ENCODE peak calls at places on chromosomes 3 and 15, in four cellular contexts. One of them, this sample, is unnamed.

GRCh38 chr3:105527538-105527937 is 160.8 kb downstream of the ALCAM start:
- ATAC-seq in Panc1: no peak
- ATAC-seq in HepG2: peak
- ATAC-seq in GM23338: no peak
- ATAC-seq in this sample: no peak

GRCh38 chr15:49314729-49315128 is 108.3 kb upstream of the FGF7 start:
- ATAC-seq in GM23338: no peak
- ATAC-seq in HepG2: no peak
- ATAC-seq in Panc1: no peak
- ATAC-seq in this sample: no peak

GRCh38 chr15:62066663-62067447 is at the start of gene C2CD4A:
- ATAC-seq in HepG2: peak
- ATAC-seq in GM23338: peak
- ATAC-seq in Panc1: peak
- ATAC-seq in this sample: peak

GRCh38 chr3:171372694-171373093 is 87.5 kb downstream of the TNIK start:
- ATAC-seq in Panc1: no peak
- ATAC-seq in GM23338: no peak
- ATAC-seq in HepG2: no peak
- ATAC-seq in this sample: no peak

GRCh38 chr15:40054746-40055575 is 16.0 kb upstream of the SRP14 start:
- ATAC-seq in GM23338: peak
- ATAC-seq in Panc1: peak
- ATAC-seq in HepG2: no peak
- ATAC-seq in this sample: no peak

GRCh38 chr15:43151688-43152087 is 18.3 kb downstream of the TMEM62 start:
- ATAC-seq in GM23338: no peak
- ATAC-seq in Panc1: no peak
- ATAC-seq in HepG2: no peak
- ATAC-seq in this sample: no peak

GRCh38 chr15:96693990-96694517 is 363.6 kb downstream of the NR2F2 start:
- ATAC-seq in Panc1: peak
- ATAC-seq in HepG2: no peak
- ATAC-seq in GM23338: no peak
- ATAC-seq in this sample: peak

GRCh38 chr15:52351206-52351907 is 55.8 kb upstream of the MYO5C start:
- ATAC-seq in GM23338: no peak
- ATAC-seq in Panc1: no peak
- ATAC-seq in HepG2: no peak
- ATAC-seq in this sample: peak

GRCh38 chr3:55128201-55128870 is 200.5 kb upstream of the LRTM1 start:
- ATAC-seq in GM23338: no peak
- ATAC-seq in Panc1: no peak
- ATAC-seq in HepG2: no peak
- ATAC-seq in this sample: no peak

GRCh38 chr3:161484226-161484625 is 12.4 kb upstream of the OTOL1 start:
- ATAC-seq in GM23338: no peak
- ATAC-seq in HepG2: no peak
- ATAC-seq in Panc1: no peak
- ATAC-seq in this sample: no peak

GRCh38 chr15:22927761-22928160 is 52.4 kb downstream of the CYFIP1 start:
- ATAC-seq in HepG2: no peak
- ATAC-seq in GM23338: no peak
- ATAC-seq in Panc1: no peak
- ATAC-seq in this sample: no peak

GRCh38 chr3:43190682-43191081 is 84.8 kb upstream of the POMGNT2 start:
- ATAC-seq in GM23338: no peak
- ATAC-seq in Panc1: no peak
- ATAC-seq in HepG2: no peak
- ATAC-seq in this sample: no peak

GRCh38 chr15:100043069-100043641 is 298.6 kb downstream of the ADAMTS17 start:
- ATAC-seq in GM23338: no peak
- ATAC-seq in Panc1: peak
- ATAC-seq in HepG2: no peak
- ATAC-seq in this sample: no peak

GRCh38 chr3:71548995-71549394 is 34.5 kb downstream of the FOXP1 start:
- ATAC-seq in HepG2: no peak
- ATAC-seq in GM23338: no peak
- ATAC-seq in Panc1: no peak
- ATAC-seq in this sample: no peak

GRCh38 chr3:100163787-100164186 is 49.5 kb upstream of the FILIP1L start:
- ATAC-seq in Panc1: no peak
- ATAC-seq in GM23338: no peak
- ATAC-seq in HepG2: no peak
- ATAC-seq in this sample: no peak

GRCh38 chr15:50506121-50506520 is 40.3 kb downstream of the USP50 start:
- ATAC-seq in HepG2: peak
- ATAC-seq in Panc1: no peak
- ATAC-seq in GM23338: peak
- ATAC-seq in this sample: no peak

GRCh38 chr3:130508970-130509369 is 8.0 kb upstream of the COL6A6 start:
- ATAC-seq in Panc1: no peak
- ATAC-seq in HepG2: no peak
- ATAC-seq in GM23338: peak
- ATAC-seq in this sample: no peak

GRCh38 chr15:75468908-75469307 is 17.4 kb upstream of the SIN3A start:
- ATAC-seq in HepG2: no peak
- ATAC-seq in Panc1: no peak
- ATAC-seq in GM23338: no peak
- ATAC-seq in this sample: no peak

GRCh38 chr3:3302964-3303363 is 123.5 kb upstream of the CRBN start:
- ATAC-seq in HepG2: no peak
- ATAC-seq in Panc1: no peak
- ATAC-seq in GM23338: no peak
- ATAC-seq in this sample: no peak

GRCh38 chr3:73773228-73773627 is 148.5 kb upstream of the PDZRN3 start:
- ATAC-seq in Panc1: no peak
- ATAC-seq in GM23338: no peak
- ATAC-seq in HepG2: no peak
- ATAC-seq in this sample: no peak

GRCh38 chr15:99720533-99720932 is 12.7 kb downstream of the LYSMD4 start:
- ATAC-seq in GM23338: no peak
- ATAC-seq in Panc1: no peak
- ATAC-seq in HepG2: no peak
- ATAC-seq in this sample: no peak

GRCh38 chr15:99167201-99167600 is 62.3 kb downstream of the SYNM start:
- ATAC-seq in Panc1: no peak
- ATAC-seq in GM23338: no peak
- ATAC-seq in HepG2: no peak
- ATAC-seq in this sample: no peak

GRCh38 chr3:195075941-195076875 is 194.8 kb downstream of the XXYLT1 start:
- ATAC-seq in GM23338: no peak
- ATAC-seq in Panc1: no peak
- ATAC-seq in HepG2: no peak
- ATAC-seq in this sample: no peak

GRCh38 chr3:120688121-120688520 is 6.1 kb upstream of the HGD start:
- ATAC-seq in Panc1: no peak
- ATAC-seq in GM23338: no peak
- ATAC-seq in HepG2: no peak
- ATAC-seq in this sample: no peak

GRCh38 chr3:61936344-61936937 is 375.1 kb downstream of the PTPRG start:
- ATAC-seq in HepG2: peak
- ATAC-seq in GM23338: peak
- ATAC-seq in Panc1: no peak
- ATAC-seq in this sample: no peak

GRCh38 chr3:42819351-42819965 is 10.2 kb downstream of the ACKR2 start:
- ATAC-seq in Panc1: peak
- ATAC-seq in HepG2: peak
- ATAC-seq in GM23338: peak
- ATAC-seq in this sample: no peak

GRCh38 chr3:127764841-127765362 is 57.4 kb downstream of the MGLL start:
- ATAC-seq in GM23338: no peak
- ATAC-seq in HepG2: no peak
- ATAC-seq in Panc1: no peak
- ATAC-seq in this sample: no peak

GRCh38 chr3:15420871-15421270 is 6.5 kb downstream of the METTL6 start:
- ATAC-seq in Panc1: no peak
- ATAC-seq in HepG2: no peak
- ATAC-seq in GM23338: no peak
- ATAC-seq in this sample: no peak

GRCh38 chr3:78343221-78343620 is 1303.3 kb downstream of the ROBO2 start:
- ATAC-seq in GM23338: no peak
- ATAC-seq in HepG2: no peak
- ATAC-seq in Panc1: no peak
- ATAC-seq in this sample: no peak

GRCh38 chr3:11128682-11129632 is 25.3 kb upstream of the HRH1 start:
- ATAC-seq in HepG2: no peak
- ATAC-seq in GM23338: no peak
- ATAC-seq in Panc1: no peak
- ATAC-seq in this sample: no peak

GRCh38 chr3:125072310-125072709 is 16.5 kb upstream of the HEG1 start:
- ATAC-seq in Panc1: no peak
- ATAC-seq in GM23338: no peak
- ATAC-seq in HepG2: no peak
- ATAC-seq in this sample: no peak

GRCh38 chr3:61547625-61548024 is 13.7 kb upstream of the PTPRG start:
- ATAC-seq in HepG2: no peak
- ATAC-seq in Panc1: no peak
- ATAC-seq in GM23338: no peak
- ATAC-seq in this sample: no peak

GRCh38 chr3:37098884-37099283 is 75.5 kb downstream of the LRRFIP2 start:
- ATAC-seq in Panc1: no peak
- ATAC-seq in HepG2: no peak
- ATAC-seq in GM23338: no peak
- ATAC-seq in this sample: no peak

GRCh38 chr3:45885979-45886711 is at the start of gene CCR9:
- ATAC-seq in HepG2: no peak
- ATAC-seq in Panc1: no peak
- ATAC-seq in GM23338: peak
- ATAC-seq in this sample: no peak

GRCh38 chr3:18809640-18810305 is 338.5 kb upstream of the KCNH8 start:
- ATAC-seq in GM23338: no peak
- ATAC-seq in HepG2: no peak
- ATAC-seq in Panc1: no peak
- ATAC-seq in this sample: no peak

GRCh38 chr3:15631426-15632211 is 30.1 kb downstream of the BTD start:
- ATAC-seq in Panc1: no peak
- ATAC-seq in GM23338: peak
- ATAC-seq in HepG2: no peak
- ATAC-seq in this sample: no peak

GRCh38 chr15:56968821-56969220 is 50.4 kb downstream of the TCF12 start:
- ATAC-seq in GM23338: no peak
- ATAC-seq in HepG2: peak
- ATAC-seq in Panc1: no peak
- ATAC-seq in this sample: no peak
- TF ChIP-seq POLR2AphosphoS5 in GM23338: no peak
- TF ChIP-seq POLR2AphosphoS5 in HepG2: no peak
- TF ChIP-seq POLR2AphosphoS5 in Panc1: no peak
- TF ChIP-seq POLR2AphosphoS5 in this sample: no peak

DNA sequence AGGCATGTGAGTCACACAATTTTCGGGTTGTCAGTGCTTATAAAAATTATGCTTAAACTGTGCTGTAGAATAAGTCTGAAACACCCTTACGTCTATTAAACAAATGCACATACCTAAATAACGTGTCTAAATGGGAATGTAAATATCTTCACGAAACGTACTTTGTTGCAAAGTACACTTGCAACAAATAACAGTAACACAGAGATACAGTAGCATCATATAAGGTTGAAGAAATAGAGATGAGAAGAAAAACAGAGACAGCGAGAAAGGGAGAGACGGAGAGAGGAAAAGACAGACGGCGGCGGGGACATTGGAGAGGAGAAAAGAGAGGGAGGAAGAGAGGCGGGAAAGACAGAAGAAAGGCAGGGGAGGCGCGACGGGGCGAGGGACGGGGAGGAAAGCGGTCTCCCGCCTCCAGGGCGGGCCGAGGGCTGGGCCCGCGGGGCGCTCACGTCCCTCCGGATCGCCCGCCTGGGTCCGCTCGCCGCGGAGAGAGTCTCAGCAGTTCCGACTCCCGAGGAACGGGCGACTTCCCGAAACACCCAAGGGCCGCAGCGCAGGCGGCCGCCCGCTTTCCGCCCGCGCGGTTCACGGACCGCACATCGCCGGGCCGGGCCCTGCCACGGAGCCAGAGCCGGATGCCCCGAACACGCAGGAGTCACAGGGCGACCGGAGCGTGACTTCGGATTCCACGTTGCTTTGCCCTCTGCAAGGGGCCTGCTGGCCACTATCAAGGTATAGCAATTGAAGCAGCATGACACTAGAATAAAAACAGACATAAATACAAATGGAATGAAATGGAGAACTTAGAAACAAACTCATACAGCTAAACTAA is 153.4 kb downstream of the LMLN start:
- ATAC-seq in Panc1: no peak
- ATAC-seq in HepG2: no peak
- ATAC-seq in GM23338: peak
- ATAC-seq in this sample: peak
- TF ChIP-seq POLR2AphosphoS5 in Panc1: no peak
- TF ChIP-seq POLR2AphosphoS5 in HepG2: no peak
- TF ChIP-seq POLR2AphosphoS5 in GM23338: no peak
- TF ChIP-seq POLR2AphosphoS5 in this sample: no peak

DNA sequence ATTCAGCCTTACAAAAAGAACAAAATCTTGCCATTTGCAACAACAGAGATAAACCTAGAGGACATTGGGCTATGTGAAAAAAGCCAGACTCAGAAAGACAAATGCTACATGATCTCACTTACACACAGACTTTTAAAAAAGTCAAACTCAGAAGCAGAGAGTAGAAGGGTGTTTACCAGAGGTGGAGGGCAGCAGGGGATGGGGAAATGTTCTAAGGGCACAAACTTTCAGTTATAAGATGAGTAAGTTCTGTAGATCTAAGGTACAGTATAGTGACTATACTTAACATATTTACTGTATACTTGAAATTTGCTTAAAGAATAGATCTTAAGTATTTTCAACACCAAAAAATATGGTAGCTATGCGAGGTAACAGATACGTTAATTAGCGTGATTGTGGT is 3.0 kb downstream of the MYEF2 start:
- ATAC-seq in HepG2: no peak
- ATAC-seq in GM23338: no peak
- ATAC-seq in Panc1: no peak
- ATAC-seq in this sample: no peak
- TF ChIP-seq POLR2AphosphoS5 in HepG2: no peak
- TF ChIP-seq POLR2AphosphoS5 in GM23338: no peak
- TF ChIP-seq POLR2AphosphoS5 in Panc1: no peak
- TF ChIP-seq POLR2AphosphoS5 in this sample: no peak

DNA sequence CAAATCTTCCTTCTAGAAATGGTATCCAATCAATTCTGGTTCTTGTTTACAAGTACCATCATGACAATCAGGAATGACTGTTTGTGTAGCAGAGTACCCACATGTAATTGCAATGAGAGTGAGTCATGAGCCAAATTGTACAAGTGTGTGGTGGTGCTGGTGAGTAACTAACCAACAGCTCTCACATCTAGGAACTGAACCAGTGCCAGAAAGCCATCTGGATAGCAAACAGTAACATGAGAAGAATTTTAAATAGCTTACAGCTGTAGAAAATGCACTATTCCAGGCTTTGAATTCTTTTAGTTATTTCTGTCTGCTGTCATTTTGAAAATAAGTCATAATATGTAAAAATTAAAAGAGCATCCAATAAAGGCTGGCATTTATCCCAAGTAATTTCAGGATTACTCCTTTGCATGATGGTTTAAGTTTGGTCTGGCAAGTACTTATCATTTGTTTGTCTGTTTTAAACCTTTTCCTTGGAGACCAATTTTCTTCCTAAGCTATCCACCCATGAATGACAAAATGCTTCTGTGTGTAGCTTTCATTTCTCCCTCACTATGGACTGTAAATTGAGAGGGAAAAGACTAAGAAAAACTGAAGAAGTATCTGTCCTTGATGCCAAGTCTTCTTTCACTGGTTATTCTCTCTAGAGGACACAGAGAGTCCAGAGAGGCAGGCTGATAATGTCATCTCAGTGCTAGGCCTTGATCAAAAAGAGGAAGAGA is 60.0 kb downstream of the PIK3CB start:
- ATAC-seq in GM23338: no peak
- ATAC-seq in HepG2: peak
- ATAC-seq in Panc1: peak
- ATAC-seq in this sample: peak
- TF ChIP-seq POLR2AphosphoS5 in GM23338: no peak
- TF ChIP-seq POLR2AphosphoS5 in HepG2: no peak
- TF ChIP-seq POLR2AphosphoS5 in Panc1: no peak
- TF ChIP-seq POLR2AphosphoS5 in this sample: peak

This sample was measured in gastroesophageal sphincter.